ENCODE peak calls at places on chromosomes 3 and 15, in five cellular contexts. One of them, this sample, is unnamed.

GRCh38 chr15:49423021-49423420 is at the start of gene FGF7:
- DNase-seq in MV-4-11: no peak
- DNase-seq in stimulated activated CD4-positive, alpha-beta T cell treated with anti-CD3 and anti-CD28 coated beads, Interleukin-12 subunit alpha, Interleukin-12 subunit beta, amount 100 ng/mL, for 4 hours: no peak
- DNase-seq in COLO829: peak
- DNase-seq in stimulated activated CD8-positive, alpha-beta memory T cell treated with anti-CD3 and anti-CD28 coated beads, Interleukin-2, amount 100 ng/mL, for 1 hour: no peak
- DNase-seq in this sample: no peak

GRCh38 chr3:27719306-27720003 is 2.7 kb downstream of the EOMES start:
- DNase-seq in stimulated activated CD8-positive, alpha-beta memory T cell treated with anti-CD3 and anti-CD28 coated beads, Interleukin-2, amount 100 ng/mL, for 1 hour: no peak
- DNase-seq in MV-4-11: no peak
- DNase-seq in COLO829: no peak
- DNase-seq in stimulated activated CD4-positive, alpha-beta T cell treated with anti-CD3 and anti-CD28 coated beads, Interleukin-12 subunit alpha, Interleukin-12 subunit beta, amount 100 ng/mL, for 4 hours: no peak
- DNase-seq in this sample: no peak

GRCh38 chr3:139355502-139355901 is 11.7 kb downstream of the MRPS22 start:
- DNase-seq in COLO829: peak
- DNase-seq in MV-4-11: no peak
- DNase-seq in stimulated activated CD4-positive, alpha-beta T cell treated with anti-CD3 and anti-CD28 coated beads, Interleukin-12 subunit alpha, Interleukin-12 subunit beta, amount 100 ng/mL, for 4 hours: no peak
- DNase-seq in stimulated activated CD8-positive, alpha-beta memory T cell treated with anti-CD3 and anti-CD28 coated beads, Interleukin-2, amount 100 ng/mL, for 1 hour: no peak
- DNase-seq in this sample: no peak

GRCh38 chr3:136728434-136728833 is 23.7 kb downstream of the STAG1 start:
- DNase-seq in stimulated activated CD4-positive, alpha-beta T cell treated with anti-CD3 and anti-CD28 coated beads, Interleukin-12 subunit alpha, Interleukin-12 subunit beta, amount 100 ng/mL, for 4 hours: no peak
- DNase-seq in stimulated activated CD8-positive, alpha-beta memory T cell treated with anti-CD3 and anti-CD28 coated beads, Interleukin-2, amount 100 ng/mL, for 1 hour: no peak
- DNase-seq in MV-4-11: no peak
- DNase-seq in COLO829: no peak
- DNase-seq in this sample: no peak

GRCh38 chr15:101579766-101580165 is 72.4 kb downstream of the TM2D3 start:
- DNase-seq in MV-4-11: no peak
- DNase-seq in stimulated activated CD8-positive, alpha-beta memory T cell treated with anti-CD3 and anti-CD28 coated beads, Interleukin-2, amount 100 ng/mL, for 1 hour: no peak
- DNase-seq in COLO829: no peak
- DNase-seq in stimulated activated CD4-positive, alpha-beta T cell treated with anti-CD3 and anti-CD28 coated beads, Interleukin-12 subunit alpha, Interleukin-12 subunit beta, amount 100 ng/mL, for 4 hours: no peak
- DNase-seq in this sample: no peak

GRCh38 chr3:113269661-113270060 is 58.3 kb downstream of the BOC start:
- DNase-seq in MV-4-11: no peak
- DNase-seq in COLO829: no peak
- DNase-seq in stimulated activated CD8-positive, alpha-beta memory T cell treated with anti-CD3 and anti-CD28 coated beads, Interleukin-2, amount 100 ng/mL, for 1 hour: no peak
- DNase-seq in stimulated activated CD4-positive, alpha-beta T cell treated with anti-CD3 and anti-CD28 coated beads, Interleukin-12 subunit alpha, Interleukin-12 subunit beta, amount 100 ng/mL, for 4 hours: no peak
- DNase-seq in this sample: no peak

GRCh38 chr3:18556503-18556902 is 131.4 kb upstream of the SATB1 start:
- DNase-seq in MV-4-11: peak
- DNase-seq in COLO829: no peak
- DNase-seq in stimulated activated CD8-positive, alpha-beta memory T cell treated with anti-CD3 and anti-CD28 coated beads, Interleukin-2, amount 100 ng/mL, for 1 hour: peak
- DNase-seq in stimulated activated CD4-positive, alpha-beta T cell treated with anti-CD3 and anti-CD28 coated beads, Interleukin-12 subunit alpha, Interleukin-12 subunit beta, amount 100 ng/mL, for 4 hours: peak
- DNase-seq in this sample: peak

GRCh38 chr15:64683378-64683777 is 92.0 kb downstream of the RBPMS2 start:
- DNase-seq in MV-4-11: no peak
- DNase-seq in COLO829: no peak
- DNase-seq in stimulated activated CD4-positive, alpha-beta T cell treated with anti-CD3 and anti-CD28 coated beads, Interleukin-12 subunit alpha, Interleukin-12 subunit beta, amount 100 ng/mL, for 4 hours: no peak
- DNase-seq in stimulated activated CD8-positive, alpha-beta memory T cell treated with anti-CD3 and anti-CD28 coated beads, Interleukin-2, amount 100 ng/mL, for 1 hour: no peak
- DNase-seq in this sample: no peak

GRCh38 chr3:79200456-79200855 is 567.3 kb downstream of the ROBO1 start:
- DNase-seq in stimulated activated CD4-positive, alpha-beta T cell treated with anti-CD3 and anti-CD28 coated beads, Interleukin-12 subunit alpha, Interleukin-12 subunit beta, amount 100 ng/mL, for 4 hours: no peak
- DNase-seq in MV-4-11: no peak
- DNase-seq in COLO829: no peak
- DNase-seq in stimulated activated CD8-positive, alpha-beta memory T cell treated with anti-CD3 and anti-CD28 coated beads, Interleukin-2, amount 100 ng/mL, for 1 hour: no peak
- DNase-seq in this sample: no peak

GRCh38 chr3:171457263-171458055 is 2.7 kb downstream of the TNIK start:
- DNase-seq in stimulated activated CD4-positive, alpha-beta T cell treated with anti-CD3 and anti-CD28 coated beads, Interleukin-12 subunit alpha, Interleukin-12 subunit beta, amount 100 ng/mL, for 4 hours: no peak
- DNase-seq in COLO829: no peak
- DNase-seq in stimulated activated CD8-positive, alpha-beta memory T cell treated with anti-CD3 and anti-CD28 coated beads, Interleukin-2, amount 100 ng/mL, for 1 hour: no peak
- DNase-seq in MV-4-11: no peak
- DNase-seq in this sample: no peak

GRCh38 chr3:196969001-196969659 is 497 bp upstream of the PIGZ start:
- DNase-seq in stimulated activated CD8-positive, alpha-beta memory T cell treated with anti-CD3 and anti-CD28 coated beads, Interleukin-2, amount 100 ng/mL, for 1 hour: no peak
- DNase-seq in COLO829: no peak
- DNase-seq in MV-4-11: peak
- DNase-seq in stimulated activated CD4-positive, alpha-beta T cell treated with anti-CD3 and anti-CD28 coated beads, Interleukin-12 subunit alpha, Interleukin-12 subunit beta, amount 100 ng/mL, for 4 hours: peak
- DNase-seq in this sample: peak

GRCh38 chr3:139916271-139916670 is 18.7 kb upstream of the CLSTN2 start:
- DNase-seq in COLO829: no peak
- DNase-seq in stimulated activated CD8-positive, alpha-beta memory T cell treated with anti-CD3 and anti-CD28 coated beads, Interleukin-2, amount 100 ng/mL, for 1 hour: no peak
- DNase-seq in stimulated activated CD4-positive, alpha-beta T cell treated with anti-CD3 and anti-CD28 coated beads, Interleukin-12 subunit alpha, Interleukin-12 subunit beta, amount 100 ng/mL, for 4 hours: no peak
- DNase-seq in MV-4-11: no peak
- DNase-seq in this sample: no peak

GRCh38 chr15:69482686-69483256 is 30.2 kb downstream of the RPLP1 start:
- DNase-seq in stimulated activated CD8-positive, alpha-beta memory T cell treated with anti-CD3 and anti-CD28 coated beads, Interleukin-2, amount 100 ng/mL, for 1 hour: no peak
- DNase-seq in COLO829: no peak
- DNase-seq in stimulated activated CD4-positive, alpha-beta T cell treated with anti-CD3 and anti-CD28 coated beads, Interleukin-12 subunit alpha, Interleukin-12 subunit beta, amount 100 ng/mL, for 4 hours: no peak
- DNase-seq in MV-4-11: no peak
- DNase-seq in this sample: no peak

GRCh38 chr3:155325263-155325835 is 31.9 kb upstream of the STRIT1 start:
- DNase-seq in stimulated activated CD8-positive, alpha-beta memory T cell treated with anti-CD3 and anti-CD28 coated beads, Interleukin-2, amount 100 ng/mL, for 1 hour: no peak
- DNase-seq in MV-4-11: no peak
- DNase-seq in stimulated activated CD4-positive, alpha-beta T cell treated with anti-CD3 and anti-CD28 coated beads, Interleukin-12 subunit alpha, Interleukin-12 subunit beta, amount 100 ng/mL, for 4 hours: no peak
- DNase-seq in COLO829: no peak
- DNase-seq in this sample: no peak